ENCODE peak calls at places on chromosomes 13 and 19, in eight cellular contexts. Z is tibial nerve, V is breast epithelium, R is esophagus squamous epithelium, G is thyroid gland, L is A549, M is heart left ventricle, B is prostate gland. P is an unnamed sample.

GRCh38 chr19:16360738-16361137 is 36.1 kb downstream of the KLF2 start:
- DNase-seq in V (no peak), R (no peak), L (no peak), G (no peak), M (no peak), B (no peak), Z (no peak), P (no peak)

GRCh38 chr19:4764290-4764660 is 27.3 kb upstream of the FEM1A start:
- DNase-seq in L (no peak), V (no peak), G (no peak), B (no peak), M (no peak), R (no peak), Z (no peak), P (no peak)

GRCh38 chr19:18208098-18208951 is 4.5 kb upstream of the RAB3A start:
- DNase-seq in L (peak; percentile 63), B (no peak), R (no peak), M (peak; percentile 78), V (no peak), G (peak; percentile 34), Z (no peak), P (peak; percentile 76)

GRCh38 chr13:39210961-39211534 is 172.8 kb downstream of the NHLRC3 start:
- DNase-seq in B (no peak), L (no peak), V (no peak), M (no peak), Z (no peak), R (no peak), G (no peak), P (no peak)

GRCh38 chr13:87376081-87376480 is 295.1 kb upstream of the SLITRK5 start:
- DNase-seq in R (no peak), M (no peak), Z (no peak), G (no peak), B (no peak), L (no peak), V (no peak), P (no peak)

GRCh38 chr19:11387154-11388034 is 3.3 kb upstream of the EPOR start:
- DNase-seq in B (no peak), G (no peak), V (no peak), Z (no peak), R (no peak), M (no peak), L (no peak), P (no peak)

GRCh38 chr19:12884926-12885748 is 1.9 kb downstream of the KLF1 start:
- DNase-seq in V (peak; percentile 87), R (peak; percentile 38), B (peak; percentile 84), G (peak; percentile 94), M (peak; percentile 84), L (peak; percentile 74), Z (no peak), P (peak; percentile 60)

GRCh38 chr19:19659646-19660245 is 3.7 kb downstream of the ATP13A1 start:
- DNase-seq in V (no peak), B (no peak), M (no peak), R (no peak), L (no peak), Z (no peak), G (no peak), P (peak; percentile 17)

GRCh38 chr19:8005534-8006256 is at the start of gene ELAVL1:
- DNase-seq in G (peak; percentile 89), Z (peak; percentile 84), L (peak; percentile 88), M (peak; percentile 96), V (peak; percentile 88), B (peak; percentile 86), R (peak; percentile 33), P (peak; percentile 89)

GRCh38 chr13:98576215-98576945 is 527 bp downstream of the STK24 start:
- DNase-seq in L (peak; percentile 12), G (peak; percentile 75), M (peak; percentile 85), Z (no peak), B (peak; percentile 72), V (no peak), R (no peak), P (peak; percentile 71)

GRCh38 chr13:26246154-26246553 is 7.8 kb upstream of the CDK8 start:
- DNase-seq in L (no peak), R (no peak), Z (no peak), M (no peak), B (no peak), V (no peak), G (no peak), P (no peak)

GRCh38 chr19:37564624-37565369 is 29.8 kb downstream of the ZNF571 start:
- DNase-seq in Z (no peak), L (no peak), B (no peak), R (no peak), G (no peak), M (no peak), V (no peak), P (no peak)

DNA sequence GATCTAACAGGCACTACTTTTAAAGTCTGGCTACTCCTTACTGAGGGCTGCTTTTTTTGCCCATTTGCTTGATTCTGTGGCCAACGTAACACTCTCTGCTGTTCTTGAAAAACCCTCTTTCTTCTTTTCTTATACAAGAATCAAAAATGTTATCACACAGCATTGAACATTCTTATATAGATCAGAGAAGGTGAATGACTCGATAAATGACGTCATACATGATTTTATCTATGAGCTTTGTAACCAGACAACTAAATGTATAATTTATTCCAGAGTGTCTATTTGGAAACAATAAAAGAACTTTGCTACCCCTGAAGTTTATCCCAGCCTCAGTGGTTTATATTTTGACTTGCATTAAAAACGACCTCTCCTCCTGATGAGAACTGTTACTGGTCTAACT is 12.4 kb downstream of the RFX2 start:
- DNase-seq in L (no peak), R (no peak), G (no peak), V (no peak), B (no peak), M (no peak), Z (no peak), P (no peak)
- H3K4me1 ChIP-seq in L (peaks cover 2% of the 10 kb centered on the region), R (peaks cover 73% of the 10 kb centered on the region), G (peaks cover 7% of the 10 kb centered on the region), V (no peaks in the 10 kb centered on the region), B (peaks cover 2% of the 10 kb centered on the region), M (peaks cover 24% of the 10 kb centered on the region), Z (peaks cover 5% of the 10 kb centered on the region), P (peaks cover 9% of the 10 kb centered on the region)

DNA sequence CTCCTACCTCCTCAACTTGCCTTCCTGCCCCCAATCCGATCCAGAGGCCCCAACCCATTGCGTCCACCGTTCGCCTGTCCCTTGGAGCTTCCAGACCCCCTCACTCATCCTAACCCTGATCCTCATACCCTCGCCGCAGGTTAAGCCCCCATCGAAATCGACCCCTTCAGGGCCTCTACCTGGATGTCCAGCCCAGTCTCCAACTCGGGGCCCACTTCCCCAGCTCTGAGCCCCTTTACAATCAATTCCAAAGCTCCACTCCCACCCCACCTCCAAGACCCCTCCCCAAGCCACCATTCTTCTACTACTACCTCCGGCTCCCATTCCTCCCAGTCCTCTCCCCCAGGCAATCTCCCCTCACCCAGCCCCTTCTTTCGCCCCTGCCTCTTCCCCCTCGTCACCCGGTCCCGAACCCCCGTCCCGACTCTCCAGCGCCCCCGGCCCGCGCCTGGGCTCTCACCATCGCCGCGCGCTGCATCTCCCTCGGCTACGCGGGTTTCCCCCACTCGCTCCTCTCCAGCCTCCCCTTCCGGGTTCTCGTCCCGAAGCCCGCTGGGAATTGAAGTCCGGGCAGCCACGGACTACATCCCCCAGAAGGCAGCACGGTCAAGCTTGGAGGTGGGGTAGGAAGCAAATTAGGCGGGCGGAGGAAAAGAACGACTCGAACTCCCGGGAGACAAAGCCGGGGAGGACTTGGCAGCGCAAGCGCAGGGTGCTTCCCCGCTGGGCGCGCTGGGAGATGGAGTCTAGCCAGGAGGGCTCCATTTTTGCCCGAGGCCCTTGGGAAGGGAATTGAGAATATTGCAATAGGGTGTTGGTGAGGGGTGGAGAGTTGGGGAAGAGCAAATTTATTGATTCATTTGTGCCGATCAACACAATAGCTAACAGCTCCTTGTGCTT is at the start of gene FBXO46:
- DNase-seq in R (peak; percentile 91), B (peak; percentile 98), V (peak; percentile 96), G (peak; percentile 98), L (peak; percentile 99), M (peak; percentile 97), Z (peak; percentile 94), P (peak; percentile 96)
- TF ChIP-seq CTCF in R (no peak), B (no peak), V (no peak), G (no peak), L (no peak), M (no peak), Z (no peak), P (no peak)

GRCh38 chr13:33678906-33679657 is 138.9 kb upstream of the RFC3 start:
- DNase-seq in B (no peak), V (peak; percentile 66), M (peak; percentile 66), G (peak; percentile 42), L (peak; percentile 85), R (no peak), Z (peak; percentile 25), P (peak; percentile 71)

GRCh38 chr13:33677215-33677614 is 140.7 kb upstream of the RFC3 start:
- DNase-seq in B (no peak), Z (no peak), R (no peak), L (no peak), M (no peak), V (no peak), G (no peak), P (no peak)

GRCh38 chr13:33676700-33677048 is 141.3 kb upstream of the RFC3 start:
- DNase-seq in V (peak; percentile 55), L (peak; percentile 46), Z (no peak), R (no peak), M (no peak), G (peak; percentile 55), B (peak; percentile 65), P (peak; percentile 22)

GRCh38 chr13:33678084-33678483 is 139.9 kb upstream of the RFC3 start:
- DNase-seq in M (no peak), Z (no peak), L (no peak), B (no peak), G (no peak), R (no peak), V (no peak), P (no peak)

DNA sequence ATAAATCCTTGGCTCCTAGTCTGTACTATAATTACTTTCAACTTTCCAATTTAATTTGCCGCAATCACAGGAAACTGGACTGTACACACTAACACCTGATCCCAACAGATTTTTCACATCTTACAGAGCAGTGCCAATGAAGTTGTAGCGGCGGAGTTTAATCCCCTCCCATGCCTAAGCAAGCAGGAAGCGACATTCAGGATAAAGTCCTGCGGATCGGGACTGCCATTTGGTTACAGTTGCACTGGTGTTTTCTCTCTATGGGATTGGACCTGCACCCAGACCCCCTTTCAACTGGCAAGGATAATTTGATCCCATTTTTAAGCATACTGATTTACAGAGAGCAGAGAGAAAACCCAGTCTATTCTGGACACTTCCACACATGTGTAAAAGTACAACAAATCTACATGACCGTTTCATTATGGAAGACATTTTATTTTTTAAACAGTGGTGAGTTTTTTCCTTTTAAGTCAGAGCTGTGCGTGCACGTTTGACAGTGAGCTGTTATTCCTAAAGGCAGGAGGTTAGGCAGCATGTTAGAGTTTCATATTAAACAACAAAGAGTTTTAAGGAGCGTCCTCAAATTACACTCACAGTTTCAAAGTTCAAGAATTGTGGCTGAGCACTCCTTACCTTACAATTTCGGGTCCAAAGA is 141.8 kb upstream of the RFC3 start:
- DNase-seq in V (no peak), R (no peak), B (no peak), G (no peak), L (no peak), M (no peak), Z (no peak), P (no peak)
- TF ChIP-seq POLR2A in V (no peak), R (no peak), B (no peak), G (no peak), L (no peak), M (no peak), Z (no peak), P (no peak)

DNA sequence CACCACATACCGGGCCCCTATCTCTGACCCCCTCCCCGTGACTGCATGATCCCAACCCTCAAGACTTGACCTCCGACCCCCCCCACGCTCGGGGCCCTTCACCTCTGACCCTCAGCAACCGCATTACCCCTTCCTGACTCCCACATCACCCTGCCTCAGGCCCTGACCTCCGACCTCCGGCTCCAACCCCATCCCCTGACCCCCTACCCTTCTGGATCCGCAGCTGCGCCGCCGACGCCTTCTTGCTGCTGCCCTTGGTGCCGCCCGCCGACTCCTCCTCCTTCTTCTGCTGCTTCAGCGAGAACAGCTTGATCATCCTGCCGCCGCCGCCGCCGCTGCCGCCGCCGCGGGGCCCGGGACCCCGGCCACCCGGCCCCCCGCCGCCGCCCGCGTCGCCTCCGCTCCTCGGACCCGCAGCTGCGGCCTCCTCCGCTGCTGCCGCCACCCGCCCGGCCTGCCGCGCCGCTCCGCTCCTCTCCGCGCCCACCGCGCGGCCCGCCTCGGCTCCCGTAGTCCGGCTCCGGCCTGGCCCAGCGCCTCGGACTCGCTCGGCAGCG is at the start of gene UBE2M:
- DNase-seq in R (no peak), L (peak; percentile 42), Z (no peak), G (peak; percentile 65), M (no peak), B (peak; percentile 35), V (no peak), P (peak; percentile 69)
- H3K4me1 ChIP-seq in R (peaks cover 82% of the 10 kb centered on the region), L (peaks cover 42% of the 10 kb centered on the region), Z (peaks cover 57% of the 10 kb centered on the region), G (peaks cover 64% of the 10 kb centered on the region), M (peaks cover 41% of the 10 kb centered on the region), B (peaks cover 23% of the 10 kb centered on the region), V (peaks cover 32% of the 10 kb centered on the region), P (peaks cover 33% of the 10 kb centered on the region)